ENCODE peak calls at places on chromosomes 12 and 14, in seven cellular contexts. One of them, this sample, is unnamed.

GRCh38 chr14:89429206-89430091 is 12.4 kb upstream of the FOXN3 start:
- DNase-seq in stimulated activated CD8-positive, alpha-beta memory T cell treated with anti-CD3 and anti-CD28 coated beads, Interleukin-15, amount 100 ng/mL, for 48 hours: peak
- DNase-seq in NCI-H1694: peak
- DNase-seq in ACHN: peak
- DNase-seq in NCI-H1105 treated with DMSO at 0.1 percent for 48 hours: peak
- DNase-seq in Calu3: no peak
- DNase-seq in T-helper 17 cell: no peak
- DNase-seq in this sample: peak

GRCh38 chr12:50201987-50202521 is 34.9 kb upstream of the CERS5 start:
- DNase-seq in NCI-H1105 treated with DMSO at 0.1 percent for 48 hours: no peak
- DNase-seq in T-helper 17 cell: no peak
- DNase-seq in stimulated activated CD8-positive, alpha-beta memory T cell treated with anti-CD3 and anti-CD28 coated beads, Interleukin-15, amount 100 ng/mL, for 48 hours: no peak
- DNase-seq in Calu3: peak
- DNase-seq in ACHN: peak
- DNase-seq in NCI-H1694: no peak
- DNase-seq in this sample: no peak

GRCh38 chr12:133080619-133081407 is at the start of gene ZNF140:
- DNase-seq in stimulated activated CD8-positive, alpha-beta memory T cell treated with anti-CD3 and anti-CD28 coated beads, Interleukin-15, amount 100 ng/mL, for 48 hours: peak
- DNase-seq in ACHN: peak
- DNase-seq in T-helper 17 cell: peak
- DNase-seq in NCI-H1105 treated with DMSO at 0.1 percent for 48 hours: peak
- DNase-seq in NCI-H1694: peak
- DNase-seq in Calu3: peak
- DNase-seq in this sample: peak

GRCh38 chr14:94598816-94599655 is 13.2 kb upstream of the SERPINA3 start:
- DNase-seq in NCI-H1694: no peak
- DNase-seq in NCI-H1105 treated with DMSO at 0.1 percent for 48 hours: peak
- DNase-seq in T-helper 17 cell: no peak
- DNase-seq in Calu3: peak
- DNase-seq in stimulated activated CD8-positive, alpha-beta memory T cell treated with anti-CD3 and anti-CD28 coated beads, Interleukin-15, amount 100 ng/mL, for 48 hours: no peak
- DNase-seq in ACHN: peak
- DNase-seq in this sample: no peak

GRCh38 chr12:19186722-19187661 is 57.5 kb downstream of the PLEKHA5 start:
- DNase-seq in NCI-H1105 treated with DMSO at 0.1 percent for 48 hours: peak
- DNase-seq in NCI-H1694: peak
- DNase-seq in stimulated activated CD8-positive, alpha-beta memory T cell treated with anti-CD3 and anti-CD28 coated beads, Interleukin-15, amount 100 ng/mL, for 48 hours: no peak
- DNase-seq in ACHN: peak
- DNase-seq in Calu3: peak
- DNase-seq in T-helper 17 cell: no peak
- DNase-seq in this sample: no peak

GRCh38 chr14:99015833-99016232 is 256.2 kb downstream of the BCL11B start:
- DNase-seq in ACHN: no peak
- DNase-seq in Calu3: no peak
- DNase-seq in stimulated activated CD8-positive, alpha-beta memory T cell treated with anti-CD3 and anti-CD28 coated beads, Interleukin-15, amount 100 ng/mL, for 48 hours: no peak
- DNase-seq in NCI-H1694: no peak
- DNase-seq in T-helper 17 cell: no peak
- DNase-seq in NCI-H1105 treated with DMSO at 0.1 percent for 48 hours: no peak
- DNase-seq in this sample: no peak

GRCh38 chr12:90021729-90022249 is 313.2 kb upstream of the ATP2B1 start:
- DNase-seq in Calu3: no peak
- DNase-seq in stimulated activated CD8-positive, alpha-beta memory T cell treated with anti-CD3 and anti-CD28 coated beads, Interleukin-15, amount 100 ng/mL, for 48 hours: no peak
- DNase-seq in T-helper 17 cell: no peak
- DNase-seq in ACHN: no peak
- DNase-seq in NCI-H1105 treated with DMSO at 0.1 percent for 48 hours: no peak
- DNase-seq in NCI-H1694: no peak
- DNase-seq in this sample: no peak

GRCh38 chr12:58285551-58285950 is 344.2 kb downstream of the ATP23 start:
- DNase-seq in NCI-H1694: peak
- DNase-seq in NCI-H1105 treated with DMSO at 0.1 percent for 48 hours: no peak
- DNase-seq in stimulated activated CD8-positive, alpha-beta memory T cell treated with anti-CD3 and anti-CD28 coated beads, Interleukin-15, amount 100 ng/mL, for 48 hours: no peak
- DNase-seq in Calu3: no peak
- DNase-seq in T-helper 17 cell: no peak
- DNase-seq in ACHN: no peak
- DNase-seq in this sample: no peak

GRCh38 chr14:51297066-51297465 is 57.0 kb downstream of the TMX1 start:
- DNase-seq in T-helper 17 cell: no peak
- DNase-seq in NCI-H1694: no peak
- DNase-seq in NCI-H1105 treated with DMSO at 0.1 percent for 48 hours: no peak
- DNase-seq in Calu3: no peak
- DNase-seq in ACHN: no peak
- DNase-seq in stimulated activated CD8-positive, alpha-beta memory T cell treated with anti-CD3 and anti-CD28 coated beads, Interleukin-15, amount 100 ng/mL, for 48 hours: no peak
- DNase-seq in this sample: no peak

GRCh38 chr12:114152890-114153289 is 186.8 kb upstream of the RBM19 start:
- DNase-seq in NCI-H1105 treated with DMSO at 0.1 percent for 48 hours: no peak
- DNase-seq in T-helper 17 cell: no peak
- DNase-seq in Calu3: no peak
- DNase-seq in ACHN: no peak
- DNase-seq in stimulated activated CD8-positive, alpha-beta memory T cell treated with anti-CD3 and anti-CD28 coated beads, Interleukin-15, amount 100 ng/mL, for 48 hours: no peak
- DNase-seq in NCI-H1694: no peak
- DNase-seq in this sample: no peak

GRCh38 chr12:63917864-63918742 is 73.6 kb downstream of the SRGAP1 start:
- DNase-seq in NCI-H1694: no peak
- DNase-seq in stimulated activated CD8-positive, alpha-beta memory T cell treated with anti-CD3 and anti-CD28 coated beads, Interleukin-15, amount 100 ng/mL, for 48 hours: no peak
- DNase-seq in NCI-H1105 treated with DMSO at 0.1 percent for 48 hours: no peak
- DNase-seq in Calu3: peak
- DNase-seq in ACHN: peak
- DNase-seq in T-helper 17 cell: no peak
- DNase-seq in this sample: no peak

This sample was measured in stimulated activated CD4-positive, alpha-beta T cell treated with anti-CD3 and anti-CD28 coated beads, Interleukin-12 subunit alpha, Interleukin-12 subunit beta, amount 100 ng/mL, for 48 hours.